ENCODE peak calls at places on chromosomes 5 and 9, in eight cellular contexts. D, F, P, R, H, B, C and A are unnamed samples. For H3K27me3, the result is how much of the 10 kb centered on the place peaks cover.

GRCh38 chr9:119792242-119792641 is 423.0 kb upstream of the BRINP1 start:
- DNase-seq in D (no peak), F (no peak), P (no peak), R (no peak), H (no peak), B (no peak), C (no peak), A (no peak)

GRCh38 chr9:38318755-38319495 is 73.6 kb upstream of the ALDH1B1 start:
- DNase-seq in D (no peak), F (no peak), P (no peak), R (peak), H (no peak), B (no peak), C (no peak), A (peak)

GRCh38 chr5:179406031-179406681 is 60.9 kb upstream of the ADAMTS2 start:
- DNase-seq in D (no peak), F (no peak), P (no peak), R (peak), H (no peak), B (no peak), C (no peak), A (no peak)

GRCh38 chr5:90638878-90639277 is 80.3 kb downstream of the ADGRV1 start:
- DNase-seq in D (no peak), F (no peak), P (no peak), R (no peak), H (no peak), B (no peak), C (no peak), A (no peak)

GRCh38 chr9:899440-900184 is 58.1 kb downstream of the DMRT1 start:
- DNase-seq in D (no peak), F (no peak), P (no peak), R (no peak), H (no peak), B (no peak), C (no peak), A (no peak)

GRCh38 chr9:128552744-128553221 is 396 bp downstream of the SPTAN1 start:
- DNase-seq in D (peak), F (peak), P (peak), R (no peak), H (peak), B (peak), C (peak), A (no peak)

GRCh38 chr9:73038613-73039012 is 85.8 kb upstream of the ALDH1A1 start:
- DNase-seq in D (no peak), F (no peak), P (peak), R (no peak), H (no peak), B (no peak), C (peak), A (no peak)

GRCh38 chr5:135602882-135603721 is 24.3 kb upstream of the CXCL14 start:
- DNase-seq in D (no peak), F (no peak), P (no peak), R (no peak), H (no peak), B (no peak), C (no peak), A (peak)

GRCh38 chr5:11482011-11482410 is 422.2 kb downstream of the CTNND2 start:
- DNase-seq in D (no peak), F (no peak), P (no peak), R (no peak), H (no peak), B (no peak), C (no peak), A (no peak)

GRCh38 chr5:40790947-40791593 is 7.1 kb downstream of the PRKAA1 start:
- DNase-seq in D (no peak), F (no peak), P (no peak), R (peak), H (no peak), B (no peak), C (no peak), A (no peak)

GRCh38 chr5:110851357-110851756 is 112.5 kb downstream of the SLC25A46 start:
- DNase-seq in D (no peak), F (no peak), P (no peak), R (peak), H (no peak), B (no peak), C (no peak), A (no peak)

GRCh38 chr5:179345429-179346321 is at the start of gene ADAMTS2:
- DNase-seq in D (peak), F (peak), P (peak), R (peak), H (peak), B (no peak), C (no peak), A (no peak)

GRCh38 chr9:112224401-112225289 is 49.5 kb upstream of the SUSD1 start:
- DNase-seq in D (no peak), F (no peak), P (no peak), R (peak), H (no peak), B (no peak), C (no peak), A (no peak)

GRCh38 chr5:137376127-137376526 is 123.0 kb downstream of the SPOCK1 start:
- DNase-seq in D (no peak), F (no peak), P (peak), R (no peak), H (no peak), B (no peak), C (peak), A (peak)

GRCh38 chr5:159096555-159097460 is 2.9 kb downstream of the EBF1 start:
- DNase-seq in D (peak), F (no peak), P (no peak), R (no peak), H (no peak), B (no peak), C (no peak), A (no peak)

GRCh38 chr5:159094745-159095144 is 5.0 kb downstream of the EBF1 start:
- DNase-seq in D (peak), F (peak), P (peak), R (peak), H (peak), B (no peak), C (no peak), A (no peak)

GRCh38 chr5:159097461-159098284 is 2.0 kb downstream of the EBF1 start:
- DNase-seq in D (peak), F (no peak), P (peak), R (peak), H (peak), B (no peak), C (no peak), A (peak)

GRCh38 chr5:159095218-159095617 is 4.5 kb downstream of the EBF1 start:
- DNase-seq in D (peak), F (no peak), P (no peak), R (no peak), H (no peak), B (no peak), C (no peak), A (peak)

GRCh38 chr5:159095882-159096554 is 3.7 kb downstream of the EBF1 start:
- DNase-seq in D (peak), F (no peak), P (no peak), R (no peak), H (no peak), B (no peak), C (no peak), A (no peak)
- H3K27me3 ChIP-seq in D (under half), F (under half), P (under half), R (under half), H (under half), B (under half), C (under half), A (under half)

GRCh38 chr5:80977764-80978163 is 17.6 kb downstream of the RASGRF2 start:
- DNase-seq in D (no peak), F (no peak), P (no peak), R (peak), H (no peak), B (no peak), C (no peak), A (no peak)
- H3K4me3 ChIP-seq in D (no peak), F (no peak), P (no peak), R (no peak), H (no peak), B (no peak), C (no peak), A (no peak)

GRCh38 chr9:134930404-134930803 is 12.7 kb upstream of the FCN1 start:
- DNase-seq in D (no peak), F (no peak), P (no peak), R (no peak), H (no peak), B (no peak), C (no peak), A (no peak)
- H3K27me3 ChIP-seq in D (under half), F (under half), P (under half), R (under half), H (under half), B (under half), C (under half), A (under half)

GRCh38 chr9:110999379-110999778 is 38.9 kb downstream of the LPAR1 start:
- DNase-seq in D (no peak), F (no peak), P (no peak), R (no peak), H (no peak), B (no peak), C (no peak), A (no peak)
- H3K4me3 ChIP-seq in D (peak), F (no peak), P (no peak), R (no peak), H (no peak), B (no peak), C (no peak), A (no peak)

GRCh38 chr5:174175869-174176268 is 130.4 kb downstream of the NSG2 start:
- DNase-seq in D (peak), F (no peak), P (no peak), R (no peak), H (no peak), B (no peak), C (no peak), A (no peak)

GRCh38 chr5:174180639-174181038 is 135.1 kb downstream of the NSG2 start:
- DNase-seq in D (no peak), F (no peak), P (no peak), R (no peak), H (no peak), B (no peak), C (no peak), A (no peak)

GRCh38 chr5:174176511-174176910 is 131.0 kb downstream of the NSG2 start:
- DNase-seq in D (peak), F (no peak), P (no peak), R (no peak), H (no peak), B (no peak), C (no peak), A (peak)

GRCh38 chr5:174177976-174178600 is 132.6 kb downstream of the NSG2 start:
- DNase-seq in D (peak), F (no peak), P (no peak), R (no peak), H (no peak), B (no peak), C (no peak), A (no peak)

DNA sequence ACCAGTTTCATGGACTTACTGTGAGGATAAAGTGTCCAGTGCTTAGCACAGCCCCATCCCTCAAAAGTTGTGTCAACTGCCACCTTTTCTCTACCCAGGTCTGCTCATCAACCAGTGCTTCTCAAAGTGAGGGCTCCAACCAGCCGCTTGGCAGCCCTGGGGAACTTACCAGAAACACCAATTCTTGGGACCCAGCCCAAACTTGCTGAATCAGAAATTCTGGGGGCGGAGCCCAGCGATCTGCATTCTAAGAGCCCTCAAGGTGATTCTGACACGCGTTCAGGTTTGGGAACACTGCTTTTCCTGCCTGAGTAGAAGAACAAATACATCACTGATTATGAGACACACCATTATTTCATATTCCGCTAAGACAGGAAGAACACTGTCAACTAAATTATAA is 132.0 kb downstream of the NSG2 start:
- DNase-seq in D (peak), F (no peak), P (no peak), R (no peak), H (no peak), B (no peak), C (no peak), A (peak)
- H3K27me3 ChIP-seq in D (under half), F (under half), P (under half), R (under half), H (under half), B (under half), C (under half), A (under half)